ENCODE peak calls at places on chromosomes 4 and X, in eight cellular contexts. L is AG04449; F is CD8-positive, alpha-beta T cell; Z is PC-9; H is AG09309; V is cardiac muscle cell; I is hepatocyte; E is fibroblast of lung. W is an unnamed sample.

GRCh38 chr4:88054909-88055308 is 47.5 kb downstream of the PKD2 start:
- DNase-seq in V (peak; percentile 46), Z (no peak), L (no peak), I (peak; percentile 69), F (no peak), H (no peak), E (peak; percentile 62), W (peak; percentile 29)

GRCh38 chrX:20515841-20516461 is 249.2 kb upstream of the RPS6KA3 start:
- DNase-seq in Z (peak; percentile 92), H (peak; percentile 69), F (no peak), I (peak; percentile 51), L (peak; percentile 51), V (peak; percentile 32), E (peak; percentile 82), W (peak; percentile 68)

GRCh38 chr4:8215001-8215427 is 15.9 kb downstream of the SH3TC1 start:
- DNase-seq in I (peak; percentile 46), L (peak; percentile 45), E (peak; percentile 90), F (no peak), Z (no peak), H (peak; percentile 64), V (peak; percentile 46), W (no peak)

GRCh38 chr4:4677825-4678522 is 136.1 kb upstream of the STX18 start:
- DNase-seq in Z (no peak), L (no peak), I (peak; percentile 69), E (peak; percentile 62), F (no peak), V (peak; percentile 28), H (peak; percentile 67), W (peak; percentile 38)

GRCh38 chr4:44462259-44462658 is 13.7 kb upstream of the KCTD8 start:
- DNase-seq in I (no peak), E (no peak), L (no peak), F (no peak), Z (no peak), V (no peak), H (no peak), W (no peak)

GRCh38 chrX:46913710-46914109 is 1.5 kb downstream of the JADE3 start:
- DNase-seq in F (no peak), H (no peak), I (peak; percentile 30), L (no peak), Z (peak; percentile 48), V (peak; percentile 14), E (peak; percentile 20), W (peak; percentile 21)

GRCh38 chr4:156475322-156475721 is 496.3 kb downstream of the PDGFC start:
- DNase-seq in L (peak; percentile 28), Z (no peak), I (peak; percentile 40), E (peak; percentile 82), H (peak; percentile 39), F (no peak), V (no peak), W (peak; percentile 21)

GRCh38 chr4:11338990-11339782 is 89.5 kb downstream of the HS3ST1 start:
- DNase-seq in H (no peak), E (no peak), Z (no peak), F (no peak), I (no peak), V (no peak), L (no peak), W (peak; percentile 21)

GRCh38 chrX:2342281-2342688 is 158.5 kb downstream of the DHRSX start:
- DNase-seq in V (peak; percentile 76), F (no peak), H (no peak), L (no peak), I (no peak), E (no peak), Z (no peak), W (no peak)

GRCh38 chrX:37796805-37797204 is 16.9 kb downstream of the CYBB start:
- DNase-seq in L (no peak), Z (no peak), I (no peak), H (no peak), E (no peak), V (peak; percentile 39), F (no peak), W (peak; percentile 46)

GRCh38 chrX:49919617-49920016 is 2.8 kb upstream of the CLCN5 start:
- DNase-seq in E (peak; percentile 55), I (peak; percentile 67), Z (no peak), H (peak; percentile 11), F (no peak), L (no peak), V (peak; percentile 34), W (peak; percentile 14)

GRCh38 chr4:67556426-67556825 is 2.1 kb upstream of the STAP1 start:
- DNase-seq in Z (no peak), H (no peak), E (no peak), I (no peak), F (no peak), V (no peak), L (no peak), W (no peak)

GRCh38 chrX:13345037-13345436 is 25.2 kb upstream of the ATXN3L start:
- DNase-seq in E (no peak), Z (no peak), V (no peak), L (no peak), I (no peak), F (no peak), H (no peak), W (peak; percentile 0)

GRCh38 chr4:151694819-151695730 is 65.7 kb downstream of the GATB start:
- DNase-seq in E (no peak), H (no peak), V (peak; percentile 83), I (no peak), Z (no peak), L (no peak), F (no peak), W (no peak)

GRCh38 chr4:160202802-160203201 is 1099.9 kb downstream of the RAPGEF2 start:
- DNase-seq in L (no peak), Z (peak; percentile 57), F (no peak), E (no peak), V (no peak), I (no peak), H (no peak), W (peak; percentile 2)

GRCh38 chr4:141772838-141773237 is 136.5 kb downstream of the IL15 start:
- DNase-seq in V (no peak), H (no peak), E (no peak), F (no peak), Z (no peak), L (no peak), I (no peak), W (no peak)

GRCh38 chrX:15447985-15448639 is 45.0 kb downstream of the PIR start:
- DNase-seq in Z (no peak), L (no peak), I (no peak), H (no peak), E (no peak), V (peak; percentile 9), F (no peak), W (no peak)

GRCh38 chrX:150449313-150449712 is 86.2 kb downstream of the MAMLD1 start:
- DNase-seq in I (no peak), Z (no peak), L (no peak), V (no peak), F (no peak), H (no peak), E (no peak), W (peak; percentile 1)
- TF ChIP-seq CTCF in I (no peak), Z (peak; percentile 42), L (no peak), V (peak; percentile 6), F (no peak), H (no peak), E (no peak), W (peak; percentile 24)

GRCh38 chr4:121950680-121951569 is 935 bp downstream of the TRPC3 start:
- DNase-seq in V (peak; percentile 63), E (peak; percentile 16), L (no peak), F (no peak), I (peak; percentile 49), Z (no peak), H (no peak), W (peak; percentile 15)

GRCh38 chr4:121953860-121954259 is 2.0 kb upstream of the TRPC3 start:
- DNase-seq in L (no peak), I (no peak), E (no peak), Z (no peak), F (no peak), H (no peak), V (no peak), W (no peak)

GRCh38 chr4:121950212-121950679 is 1.6 kb downstream of the TRPC3 start:
- DNase-seq in V (peak; percentile 92), I (peak; percentile 88), Z (no peak), H (peak; percentile 13), E (peak; percentile 79), L (no peak), F (peak; percentile 81), W (peak; percentile 86)

GRCh38 chr4:121951570-121952110 is at the start of gene TRPC3:
- DNase-seq in Z (no peak), H (no peak), V (peak; percentile 71), L (no peak), F (no peak), I (peak; percentile 47), E (peak; percentile 20), W (peak; percentile 26)

GRCh38 chr4:121952290-121952689 is 430 bp upstream of the TRPC3 start:
- DNase-seq in E (no peak), Z (no peak), I (no peak), V (peak; percentile 5), F (no peak), L (no peak), H (no peak), W (no peak)
- H3K4me3 ChIP-seq in E (peak overlapping the region; percentile 53), Z (no peak overlapping the region), I (peak overlapping the region; percentile 78), V (peak overlapping the region; percentile 72), F (no peak overlapping the region), L (peak overlapping the region; percentile 56), H (peak overlapping the region; percentile 50), W (no peak overlapping the region)

DNA sequence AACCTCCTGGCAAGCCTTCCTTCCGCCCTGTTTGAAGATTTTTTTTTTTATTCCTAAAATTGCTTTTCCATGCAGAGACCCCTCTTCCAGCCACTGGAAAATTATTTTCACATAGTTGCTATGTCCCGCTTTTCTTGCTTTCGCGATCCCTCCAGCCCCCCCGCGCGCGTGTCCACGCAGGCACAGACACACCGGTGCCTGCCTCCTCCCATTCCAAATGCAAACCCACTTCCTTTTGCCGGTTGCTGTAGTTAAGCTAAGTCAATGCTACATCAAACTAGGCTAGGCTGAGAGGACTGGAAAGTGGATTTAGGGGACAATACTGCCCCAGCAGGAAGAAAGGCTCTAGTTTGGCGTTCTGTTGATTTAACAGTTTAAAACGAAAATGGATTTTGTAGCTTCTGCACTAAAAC is 111.0 kb downstream of the DHX15 start:
- DNase-seq in Z (peak; percentile 40), L (no peak), F (no peak), H (no peak), E (peak; percentile 63), I (peak; percentile 57), V (peak; percentile 42), W (no peak)
- TF ChIP-seq CTCF in Z (peak; percentile 52), L (no peak), F (no peak), H (no peak), E (no peak), I (no peak), V (no peak), W (no peak)

GRCh38 chr4:184598753-184599491 is 50.3 kb downstream of the CASP3 start:
- DNase-seq in I (no peak), L (no peak), Z (no peak), F (no peak), V (peak; percentile 48), E (no peak), H (no peak), W (no peak)

GRCh38 chr4:184599492-184600135 is 49.6 kb downstream of the CASP3 start:
- DNase-seq in F (no peak), Z (no peak), L (peak; percentile 37), V (no peak), H (peak; percentile 31), I (no peak), E (peak; percentile 80), W (no peak)

GRCh38 chr4:184596044-184596616 is 53.1 kb downstream of the CASP3 start:
- DNase-seq in Z (no peak), I (no peak), V (no peak), F (no peak), L (no peak), E (no peak), H (no peak), W (no peak)

GRCh38 chr4:184595430-184595829 is 53.8 kb downstream of the CASP3 start:
- DNase-seq in F (no peak), L (no peak), V (no peak), H (no peak), Z (no peak), E (no peak), I (no peak), W (no peak)

GRCh38 chr4:184596617-184597185 is 52.5 kb downstream of the CASP3 start:
- DNase-seq in V (peak; percentile 3), E (no peak), Z (peak; percentile 55), I (peak; percentile 61), H (no peak), L (no peak), F (no peak), W (no peak)
- H3K4me3 ChIP-seq in V (no peak overlapping the region), E (no peak overlapping the region), Z (no peak overlapping the region), I (no peak overlapping the region), H (no peak overlapping the region), L (no peak overlapping the region), F (no peak overlapping the region), W (no peak overlapping the region)

W was measured in GM12865.